ENCODE peak calls at places on chromosome 3, in six cellular contexts. R is uterus, X is lower leg skin, I is sigmoid colon, E is GM12891, U is body of pancreas. K is an unnamed sample.

GRCh38 chr3:138673641-138674040 is 65.1 kb downstream of the FAIM start:
- DNase-seq in R (no peak), I (no peak), X (no peak), U (no peak), E (no peak), K (no peak)

GRCh38 chr3:60053518-60054265 is 1003.9 kb upstream of the CFAP20DC start:
- DNase-seq in U (no peak), X (no peak), R (no peak), I (no peak), E (no peak), K (no peak)

GRCh38 chr3:66276705-66277274 is 56.0 kb downstream of the SLC25A26 start:
- DNase-seq in E (no peak), X (no peak), I (peak; percentile 75), U (peak; percentile 75), R (peak; percentile 72), K (no peak)

GRCh38 chr3:141051641-141052569 is 758 bp downstream of the SPSB4 start:
- DNase-seq in I (no peak), U (peak; percentile 65), E (no peak), X (no peak), R (no peak), K (no peak)

GRCh38 chr3:157146664-157147082 is 13.3 kb downstream of the CCNL1 start:
- DNase-seq in E (no peak), R (no peak), X (no peak), I (no peak), U (no peak), K (no peak)

GRCh38 chr3:79016587-79017380 is 751.0 kb downstream of the ROBO1 start:
- DNase-seq in R (no peak), E (no peak), X (no peak), U (no peak), I (no peak), K (no peak)

GRCh38 chr3:39180183-39180545 is 12.2 kb downstream of the XIRP1 start:
- DNase-seq in R (no peak), E (no peak), X (no peak), I (no peak), U (no peak), K (no peak)

GRCh38 chr3:20905210-20905805 is 719.3 kb upstream of the SGO1 start:
- DNase-seq in E (no peak), I (no peak), U (no peak), R (no peak), X (no peak), K (no peak)

GRCh38 chr3:127760361-127760760 is 62.0 kb downstream of the MGLL start:
- DNase-seq in U (no peak), I (peak; percentile 89), R (no peak), X (no peak), E (no peak), K (no peak)

GRCh38 chr3:43030162-43030935 is 51.2 kb downstream of the GASK1A start:
- DNase-seq in I (no peak), X (peak; percentile 50), U (no peak), R (no peak), E (no peak), K (no peak)
- TF ChIP-seq POLR2A in I (no peak), X (no peak), U (no peak), R (no peak), E (no peak), K (no peak)

GRCh38 chr3:101827211-101828174 is 21.8 kb upstream of the NFKBIZ start:
- DNase-seq in U (peak; percentile 70), I (peak; percentile 90), E (no peak), R (peak; percentile 86), X (peak; percentile 94), K (no peak)
- TF ChIP-seq POLR2A in U (peak; percentile 74), I (peak; percentile 49), E (peak; percentile 99), R (peak; percentile 69), X (no peak), K (peak; percentile 26)

GRCh38 chr3:195900426-195901355 is 7.7 kb downstream of the TNK2 start:
- DNase-seq in R (no peak), E (no peak), U (peak; percentile 28), X (no peak), I (peak; percentile 80), K (peak; percentile 98)
- TF ChIP-seq POLR2A in R (no peak), E (no peak), U (no peak), X (no peak), I (no peak), K (peak; percentile 64)

DNA sequence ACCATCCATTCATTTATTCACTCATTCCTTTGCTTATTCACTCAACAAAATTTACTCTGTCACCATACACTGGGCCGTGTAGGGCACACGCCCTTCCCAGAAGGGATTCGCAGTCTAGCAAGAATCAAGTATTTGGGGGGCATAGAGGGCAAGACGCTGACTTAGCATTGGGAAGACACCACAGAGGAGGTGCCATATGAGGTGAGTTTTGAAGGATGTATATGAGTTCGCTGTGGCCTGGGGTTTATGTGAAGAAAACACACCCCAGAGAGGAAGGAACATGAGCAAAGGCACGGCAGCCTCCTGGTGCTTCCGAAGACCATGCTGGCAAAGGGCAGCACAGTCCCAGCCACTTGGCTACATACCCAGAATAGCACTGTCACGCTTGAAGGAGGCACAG is 23.1 kb upstream of the IQSEC1 start:
- DNase-seq in R (no peak), X (no peak), U (no peak), I (no peak), E (no peak), K (no peak)
- TF ChIP-seq POLR2A in R (no peak), X (no peak), U (no peak), I (no peak), E (no peak), K (no peak)

DNA sequence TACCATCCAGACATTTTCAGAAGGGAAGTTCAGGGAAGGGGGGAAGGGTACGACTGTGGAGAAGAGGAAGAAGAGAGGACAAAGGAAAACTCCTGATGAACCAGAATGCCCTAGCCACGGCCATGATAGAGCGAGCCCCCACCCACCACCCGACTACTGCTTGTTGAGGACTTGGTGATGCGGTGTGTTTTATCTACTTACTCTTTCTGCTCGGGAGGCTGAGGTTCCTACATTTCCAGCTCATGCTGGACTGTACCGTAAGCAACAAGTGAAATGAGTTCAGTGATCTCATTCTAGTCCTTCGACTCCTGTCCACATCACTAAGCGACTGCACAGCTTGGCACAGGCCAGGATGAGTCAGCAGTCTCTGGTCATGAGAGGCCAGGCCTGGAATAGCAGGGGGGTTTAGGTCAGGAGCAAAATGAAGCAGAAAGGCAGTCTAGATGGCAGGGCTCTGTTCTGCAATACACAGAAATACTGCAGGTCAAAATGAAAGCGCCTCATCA is 330.9 kb downstream of the TIGIT start:
- DNase-seq in U (peak; percentile 89), X (peak; percentile 96), R (peak; percentile 96), I (peak; percentile 98), E (no peak), K (peak; percentile 55)
- TF ChIP-seq POLR2A in U (peak; percentile 47), X (no peak), R (peak; percentile 59), I (peak; percentile 68), E (no peak), K (peak; percentile 61)